ENCODE peak calls at places on chromosomes 5 and 9, in four cellular contexts. P is adrenal gland, I is tibial artery, W is WERI-Rb-1. K is an unnamed sample. For H3K27me3 and H3K9me3, the result is how much of the 10 kb centered on the place peaks cover.

GRCh38 chr5:2532809-2533208 is 218.7 kb downstream of the IRX2 start:
- DNase-seq in I (no peak), W (no peak), P (no peak), K (no peak)

GRCh38 chr9:115520626-115521025 is 402.7 kb upstream of the TNC start:
- DNase-seq in P (no peak), I (no peak), W (no peak), K (no peak)

GRCh38 chr9:81690251-81690851 is 1.0 kb upstream of the TLE1 start:
- DNase-seq in W (peak), P (peak), I (peak), K (peak)

GRCh38 chr9:85479305-85479704 is 262.4 kb downstream of the AGTPBP1 start:
- DNase-seq in P (no peak), I (no peak), W (no peak), K (no peak)

GRCh38 chr9:133634024-133634691 is 2.0 kb upstream of the DBH start:
- DNase-seq in W (no peak), I (no peak), P (peak), K (no peak)

GRCh38 chr5:133735346-133735745 is 123.0 kb upstream of the FSTL4 start:
- DNase-seq in I (no peak), W (no peak), P (peak), K (no peak)

GRCh38 chr5:112885001-112885400 is 23.9 kb downstream of the SRP19 start:
- DNase-seq in P (peak), W (no peak), I (no peak), K (no peak)

GRCh38 chr9:132943677-132944293 is 631 bp downstream of the TSC1 start:
- DNase-seq in P (no peak), I (no peak), W (no peak), K (no peak)

GRCh38 chr9:101711330-101711941 is 27.0 kb downstream of the GRIN3A start:
- DNase-seq in W (peak), I (no peak), P (no peak), K (no peak)

GRCh38 chr9:124311283-124311682 is 53.5 kb downstream of the NEK6 start:
- DNase-seq in W (peak), P (no peak), I (no peak), K (no peak)

GRCh38 chr5:81080809-81081460 is 120.8 kb downstream of the RASGRF2 start:
- DNase-seq in P (no peak), I (no peak), W (no peak), K (peak)

GRCh38 chr9:36165766-36166149 is 3.4 kb upstream of the CCIN start:
- DNase-seq in W (no peak), P (no peak), I (no peak), K (no peak)

GRCh38 chr9:105415344-105415980 is 32.4 kb upstream of the FSD1L start:
- DNase-seq in W (peak), I (no peak), P (peak), K (peak)

GRCh38 chr5:119031905-119032304 is 39.0 kb upstream of the DMXL1 start:
- DNase-seq in P (peak), W (no peak), I (no peak), K (no peak)

GRCh38 chr9:106697799-106698591 is 165.0 kb upstream of the ZNF462 start:
- DNase-seq in I (peak), P (peak), W (peak), K (peak)

GRCh38 chr5:54703091-54703490 is 185.5 kb downstream of the SNX18 start:
- DNase-seq in I (peak), W (no peak), P (peak), K (peak)

GRCh38 chr9:78866228-78867132 is 569.6 kb downstream of the PSAT1 start:
- DNase-seq in I (no peak), P (no peak), W (no peak), K (no peak)

GRCh38 chr5:143650296-143650695 is 161.7 kb upstream of the HMHB1 start:
- DNase-seq in I (no peak), P (no peak), W (no peak), K (no peak)

DNA sequence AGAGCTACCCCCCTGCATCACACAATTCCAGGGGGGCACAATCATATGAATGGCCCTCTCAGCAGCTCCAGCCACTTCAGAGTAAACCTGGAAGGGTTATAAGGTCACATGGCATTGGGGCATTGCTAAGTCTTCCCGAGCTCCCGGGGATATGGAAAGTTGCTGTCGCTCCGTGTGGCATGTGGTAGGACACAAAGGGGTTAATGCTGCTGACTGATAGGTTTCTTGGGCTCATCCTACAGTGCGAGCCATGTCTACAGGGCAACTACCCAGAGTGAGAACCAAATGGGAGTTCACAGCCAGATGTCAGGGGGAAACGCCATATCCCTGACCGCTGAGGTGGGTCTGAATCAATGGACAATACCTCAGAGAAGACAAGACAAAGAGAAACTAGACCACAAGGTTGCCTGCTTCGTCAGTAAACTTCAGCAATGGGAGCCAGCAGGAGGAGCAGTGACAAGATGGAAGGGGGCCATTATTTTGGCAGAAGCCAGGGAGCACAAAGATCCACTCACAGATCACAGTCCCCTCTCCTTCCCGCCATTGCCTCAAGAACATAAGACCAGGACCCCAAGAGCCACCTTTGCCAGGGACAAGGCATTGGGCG is 52.4 kb upstream of the SHISAL2B start:
- DNase-seq in P (no peak), I (no peak), W (no peak), K (no peak)
- TF ChIP-seq CTCF in P (no peak), I (no peak), W (no peak), K (no peak)

DNA sequence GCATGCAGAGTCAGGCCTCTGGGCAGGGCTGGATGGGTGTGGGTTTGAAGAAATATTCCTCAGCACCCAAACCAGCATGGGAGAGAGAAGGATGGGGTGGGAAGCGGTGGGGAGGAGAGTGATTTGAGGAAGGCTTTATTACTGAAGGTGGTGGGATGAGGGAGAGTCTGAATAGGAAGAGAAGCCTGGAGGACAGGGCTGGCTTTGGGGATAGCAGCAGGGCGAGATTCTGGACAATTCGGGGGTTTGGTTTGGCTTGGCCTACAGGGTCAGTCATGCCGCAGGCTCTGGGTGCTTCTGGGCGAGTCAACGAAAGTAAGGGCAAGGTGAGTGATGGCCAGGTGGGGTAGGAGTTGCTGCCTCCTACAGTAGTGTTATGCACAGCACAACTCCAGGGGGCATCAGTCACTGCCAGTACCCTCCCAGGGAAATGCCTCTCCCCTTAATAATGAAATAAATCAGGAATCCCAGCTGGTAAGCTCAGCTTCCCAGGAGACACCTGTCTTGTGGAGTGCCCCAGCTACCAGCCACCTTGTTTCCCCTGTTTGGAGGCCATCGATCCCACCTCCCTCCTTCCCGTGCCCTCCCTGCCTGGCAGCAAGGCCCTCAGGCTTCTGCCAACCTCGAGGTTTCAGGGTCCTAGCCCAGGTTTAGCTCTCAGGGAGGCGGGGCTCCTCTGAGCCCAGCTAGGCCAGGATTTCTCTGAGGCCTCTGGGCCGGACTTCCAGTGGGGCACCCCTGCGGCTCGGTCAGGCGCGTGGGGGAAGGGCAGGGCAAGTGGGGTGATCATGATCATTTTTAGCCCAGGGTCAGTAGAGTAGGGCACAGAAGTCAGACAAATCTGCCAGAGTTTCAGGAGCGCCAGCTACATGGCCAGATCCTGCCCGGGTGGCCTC is 741 bp upstream of the NKX2-5 start:
- DNase-seq in W (no peak), P (no peak), I (no peak), K (peak)
- H3K27me3 ChIP-seq in W (under half), P (half or more), I (half or more), K (half or more)

DNA sequence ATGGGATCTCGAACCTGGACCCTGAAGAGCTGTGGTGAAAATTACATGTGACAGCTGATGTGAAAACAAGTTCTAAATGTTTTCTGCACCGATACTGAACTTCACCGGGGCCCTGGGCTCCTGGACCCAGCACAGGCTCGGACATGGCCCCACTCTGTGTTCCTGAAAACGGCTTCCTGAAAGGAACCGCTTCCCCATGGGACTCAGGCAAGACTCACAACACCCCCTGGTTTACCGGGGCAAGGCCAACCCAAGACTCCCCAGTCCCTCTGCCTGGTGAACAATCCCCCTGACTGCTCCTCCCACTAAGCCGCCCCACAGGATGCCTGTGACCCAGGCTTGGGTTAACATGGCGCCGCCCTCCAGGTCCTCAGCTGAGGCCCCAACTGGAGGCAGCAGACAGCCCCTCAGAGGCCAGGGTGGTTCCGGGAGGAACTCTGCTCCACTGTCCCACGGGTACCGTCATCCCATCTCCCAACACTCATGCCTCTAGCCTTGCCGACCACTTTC is 124.5 kb upstream of the FOXD4L5 start:
- DNase-seq in I (no peak), P (no peak), W (no peak), K (no peak)
- H3K9me3 ChIP-seq in I (under half), P (under half), W (under half), K (under half)

GRCh38 chr9:109249615-109250014 is 71.2 kb downstream of the EPB41L4B start:
- DNase-seq in P (no peak), I (no peak), W (peak), K (no peak)
- TF ChIP-seq CTCF in P (no peak), I (no peak), W (peak), K (no peak)

DNA sequence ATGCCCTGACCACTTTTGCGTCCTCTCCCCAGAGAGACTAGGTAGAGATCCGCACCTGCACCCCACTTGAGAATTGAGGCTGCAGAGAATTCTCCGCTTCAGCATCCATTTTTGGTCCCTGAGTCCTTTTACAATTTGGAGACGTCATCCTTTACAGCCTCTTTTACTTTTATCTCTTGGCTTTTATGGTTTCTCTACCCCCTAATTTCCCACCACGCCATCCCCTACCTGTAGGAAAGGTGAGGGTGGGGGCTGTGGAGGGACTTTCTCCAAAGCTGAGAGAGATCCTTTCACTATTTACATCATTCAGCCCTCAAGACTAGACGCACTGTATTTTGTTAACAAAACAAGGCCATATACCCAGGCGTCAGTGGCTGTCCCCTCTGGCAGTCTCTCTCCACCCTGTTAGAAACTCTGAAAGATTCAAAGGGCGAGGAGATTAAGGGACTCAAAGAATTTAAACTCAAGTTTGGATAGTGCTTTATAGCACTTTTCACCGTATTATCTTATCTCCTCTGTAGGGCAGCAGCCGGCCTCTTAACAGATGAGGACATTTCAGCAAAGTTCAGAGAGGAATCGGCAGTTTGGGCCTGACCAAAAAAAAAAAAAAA is 1.7 kb downstream of the MSX2 start:
- DNase-seq in P (no peak), I (no peak), W (no peak), K (no peak)
- H3K27me3 ChIP-seq in P (half or more), I (under half), W (half or more), K (half or more)

GRCh38 chr5:179300834-179301233 is 44.4 kb downstream of the ADAMTS2 start:
- DNase-seq in P (peak), I (peak), W (no peak), K (peak)
- H3K9me3 ChIP-seq in P (under half), I (under half), W (under half), K (under half)

GRCh38 chr5:73355083-73355482 is 93.5 kb downstream of the FOXD1 start:
- DNase-seq in P (no peak), W (no peak), I (no peak), K (no peak)
- TF ChIP-seq CTCF in P (no peak), W (no peak), I (no peak), K (no peak)

GRCh38 chr9:137172907-137173794 is 1.3 kb upstream of the TMEM210 start:
- DNase-seq in W (no peak), P (no peak), I (no peak), K (no peak)
- H3K27me3 ChIP-seq in W (under half), P (under half), I (half or more), K (under half)

K was measured in heart right ventricle.